ENCODE peak calls at places on chromosomes 16 and 17, in four cellular contexts. T is GM12865; N is stimulated activated CD4-positive, alpha-beta T cell treated with anti-CD3 and anti-CD28 coated beads, Interleukin-15, amount 100 ng/mL, for 1 hour; Y is activated CD4-positive, alpha-beta T cell treated with anti-CD3 and anti-CD28 coated beads, Interleukin-2, amount 50 U/mL, for 1 hour. Q is an unnamed sample.

GRCh38 chr16:70646260-70647241 is at the start of gene IL34:
- DNase-seq in T (no peak), N (no peak), Y (no peak), Q (no peak)

GRCh38 chr17:10266477-10266876 is 68.1 kb upstream of the GAS7 start:
- DNase-seq in T (peak; percentile 37), N (no peak), Y (no peak), Q (no peak)

GRCh38 chr16:72915331-72915730 is 132.6 kb downstream of the ZFHX3 start:
- DNase-seq in T (no peak), N (no peak), Y (no peak), Q (no peak)

GRCh38 chr16:66070140-66070887 is 296.2 kb upstream of the CDH5 start:
- DNase-seq in T (no peak), N (no peak), Y (no peak), Q (no peak)

GRCh38 chr16:15403392-15403995 is 7.9 kb downstream of the MPV17L start:
- DNase-seq in T (peak; percentile 19), N (no peak), Y (no peak), Q (no peak)

GRCh38 chr17:60442271-60443201 is 20.2 kb downstream of the CHCT1 start:
- DNase-seq in T (no peak), N (no peak), Y (no peak), Q (no peak)

GRCh38 chr16:69761983-69762842 is at the start of gene WWP2:
- DNase-seq in T (peak; percentile 88), N (peak; percentile 65), Y (peak; percentile 72), Q (peak; percentile 77)

GRCh38 chr17:33889079-33889478 is 366.0 kb upstream of the CCL2 start:
- DNase-seq in T (no peak), N (no peak), Y (no peak), Q (no peak)